ENCODE peak calls at places on chromosome 3, in eight cellular contexts. One of them, this sample, is unnamed.

GRCh38 chr3:119681279-119681678 is 4.1 kb upstream of the COX17 start:
- DNase-seq in H1: no peak
- DNase-seq in psoas muscle: no peak
- DNase-seq in WTC11: no peak
- DNase-seq in heart right ventricle: no peak
- DNase-seq in foreskin fibroblast: peak
- DNase-seq in esophagus squamous epithelium: no peak
- DNase-seq in endothelial cell: no peak
- DNase-seq in this sample: peak

GRCh38 chr3:161310649-161311423 is 60.5 kb downstream of the SPTSSB start:
- DNase-seq in H1: no peak
- DNase-seq in psoas muscle: no peak
- DNase-seq in WTC11: no peak
- DNase-seq in heart right ventricle: no peak
- DNase-seq in foreskin fibroblast: no peak
- DNase-seq in esophagus squamous epithelium: no peak
- DNase-seq in endothelial cell: no peak
- DNase-seq in this sample: no peak

GRCh38 chr3:13314877-13315276 is 105.2 kb downstream of the NUP210 start:
- DNase-seq in H1: no peak
- DNase-seq in psoas muscle: no peak
- DNase-seq in WTC11: no peak
- DNase-seq in heart right ventricle: no peak
- DNase-seq in foreskin fibroblast: no peak
- DNase-seq in esophagus squamous epithelium: no peak
- DNase-seq in endothelial cell: no peak
- DNase-seq in this sample: no peak

GRCh38 chr3:127428344-127429001 is 140.6 kb upstream of the PRR20G start:
- DNase-seq in H1: no peak
- DNase-seq in psoas muscle: no peak
- DNase-seq in WTC11: no peak
- DNase-seq in heart right ventricle: no peak
- DNase-seq in foreskin fibroblast: no peak
- DNase-seq in esophagus squamous epithelium: no peak
- DNase-seq in endothelial cell: no peak
- DNase-seq in this sample: no peak

GRCh38 chr3:13561967-13562366 is 13.0 kb downstream of the FBLN2 start:
- DNase-seq in H1: no peak
- DNase-seq in psoas muscle: peak
- DNase-seq in WTC11: no peak
- DNase-seq in heart right ventricle: no peak
- DNase-seq in foreskin fibroblast: no peak
- DNase-seq in esophagus squamous epithelium: no peak
- DNase-seq in endothelial cell: no peak
- DNase-seq in this sample: no peak

GRCh38 chr3:34005886-34006285 is 207.5 kb downstream of the PDCD6IP start:
- DNase-seq in H1: no peak
- DNase-seq in psoas muscle: no peak
- DNase-seq in WTC11: no peak
- DNase-seq in heart right ventricle: no peak
- DNase-seq in foreskin fibroblast: peak
- DNase-seq in esophagus squamous epithelium: no peak
- DNase-seq in endothelial cell: no peak
- DNase-seq in this sample: peak

GRCh38 chr3:5791558-5791957 is 604.1 kb downstream of the EDEM1 start:
- DNase-seq in H1: no peak
- DNase-seq in psoas muscle: no peak
- DNase-seq in WTC11: no peak
- DNase-seq in heart right ventricle: no peak
- DNase-seq in foreskin fibroblast: no peak
- DNase-seq in esophagus squamous epithelium: no peak
- DNase-seq in endothelial cell: no peak
- DNase-seq in this sample: no peak

GRCh38 chr3:115913069-115913686 is 289.9 kb downstream of the GAP43 start:
- DNase-seq in H1: no peak
- DNase-seq in psoas muscle: no peak
- DNase-seq in WTC11: no peak
- DNase-seq in heart right ventricle: no peak
- DNase-seq in foreskin fibroblast: no peak
- DNase-seq in esophagus squamous epithelium: no peak
- DNase-seq in endothelial cell: no peak
- DNase-seq in this sample: peak

GRCh38 chr3:32249184-32249782 is 10.8 kb downstream of the CMTM8 start:
- DNase-seq in H1: no peak
- DNase-seq in psoas muscle: no peak
- DNase-seq in WTC11: no peak
- DNase-seq in heart right ventricle: no peak
- DNase-seq in foreskin fibroblast: peak
- DNase-seq in esophagus squamous epithelium: no peak
- DNase-seq in endothelial cell: no peak
- DNase-seq in this sample: peak

GRCh38 chr3:70726966-70727365 is 414.5 kb upstream of the MDFIC2 start:
- DNase-seq in H1: no peak
- DNase-seq in psoas muscle: no peak
- DNase-seq in WTC11: no peak
- DNase-seq in heart right ventricle: no peak
- DNase-seq in foreskin fibroblast: peak
- DNase-seq in esophagus squamous epithelium: no peak
- DNase-seq in endothelial cell: no peak
- DNase-seq in this sample: peak

GRCh38 chr3:62582495-62583172 is 209.3 kb upstream of the FEZF2 start:
- DNase-seq in H1: no peak
- DNase-seq in psoas muscle: no peak
- DNase-seq in WTC11: no peak
- DNase-seq in heart right ventricle: no peak
- DNase-seq in foreskin fibroblast: no peak
- DNase-seq in esophagus squamous epithelium: no peak
- DNase-seq in endothelial cell: no peak
- DNase-seq in this sample: no peak

GRCh38 chr3:170614214-170614966 is 28.5 kb upstream of the SLC7A14 start:
- DNase-seq in H1: no peak
- DNase-seq in psoas muscle: no peak
- DNase-seq in WTC11: no peak
- DNase-seq in heart right ventricle: peak
- DNase-seq in foreskin fibroblast: peak
- DNase-seq in esophagus squamous epithelium: no peak
- DNase-seq in endothelial cell: no peak
- DNase-seq in this sample: peak

GRCh38 chr3:24368605-24369004 is 126.0 kb downstream of the THRB start:
- DNase-seq in H1: no peak
- DNase-seq in psoas muscle: no peak
- DNase-seq in WTC11: no peak
- DNase-seq in heart right ventricle: no peak
- DNase-seq in foreskin fibroblast: no peak
- DNase-seq in esophagus squamous epithelium: no peak
- DNase-seq in endothelial cell: no peak
- DNase-seq in this sample: no peak

GRCh38 chr3:156252656-156253055 is 132.3 kb downstream of the KCNAB1 start:
- DNase-seq in H1: no peak
- DNase-seq in psoas muscle: no peak
- DNase-seq in WTC11: no peak
- DNase-seq in heart right ventricle: no peak
- DNase-seq in foreskin fibroblast: no peak
- DNase-seq in esophagus squamous epithelium: no peak
- DNase-seq in endothelial cell: no peak
- DNase-seq in this sample: no peak

DNA sequence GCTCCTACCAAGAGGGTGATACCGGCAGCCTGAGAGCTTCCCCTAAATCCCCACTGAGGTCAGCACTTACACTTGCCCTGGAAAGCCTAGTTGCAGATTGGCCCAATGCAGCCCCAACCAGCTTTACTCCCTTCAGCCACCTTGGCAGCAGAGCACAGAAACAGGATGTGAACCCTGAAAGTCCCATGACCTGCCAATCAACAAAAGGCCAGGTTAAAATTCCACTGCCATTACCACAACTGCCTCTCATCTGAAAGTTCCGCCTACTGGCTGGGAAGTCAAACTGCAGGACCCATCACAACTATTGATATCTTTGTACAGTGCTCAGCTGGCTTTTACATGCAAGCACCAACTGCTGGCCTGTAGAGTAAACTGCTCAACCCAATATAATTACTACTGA is 156.2 kb downstream of the ZMAT3 start:
- DNase-seq in H1: no peak
- DNase-seq in psoas muscle: no peak
- DNase-seq in WTC11: no peak
- DNase-seq in heart right ventricle: no peak
- DNase-seq in foreskin fibroblast: no peak
- DNase-seq in esophagus squamous epithelium: no peak
- DNase-seq in endothelial cell: no peak
- DNase-seq in this sample: no peak
- TF ChIP-seq CTCF in H1: peak
- TF ChIP-seq CTCF in psoas muscle: no peak
- TF ChIP-seq CTCF in WTC11: peak
- TF ChIP-seq CTCF in heart right ventricle: no peak
- TF ChIP-seq CTCF in foreskin fibroblast: no peak
- TF ChIP-seq CTCF in esophagus squamous epithelium: no peak
- TF ChIP-seq CTCF in endothelial cell: no peak
- TF ChIP-seq CTCF in this sample: no peak

DNA sequence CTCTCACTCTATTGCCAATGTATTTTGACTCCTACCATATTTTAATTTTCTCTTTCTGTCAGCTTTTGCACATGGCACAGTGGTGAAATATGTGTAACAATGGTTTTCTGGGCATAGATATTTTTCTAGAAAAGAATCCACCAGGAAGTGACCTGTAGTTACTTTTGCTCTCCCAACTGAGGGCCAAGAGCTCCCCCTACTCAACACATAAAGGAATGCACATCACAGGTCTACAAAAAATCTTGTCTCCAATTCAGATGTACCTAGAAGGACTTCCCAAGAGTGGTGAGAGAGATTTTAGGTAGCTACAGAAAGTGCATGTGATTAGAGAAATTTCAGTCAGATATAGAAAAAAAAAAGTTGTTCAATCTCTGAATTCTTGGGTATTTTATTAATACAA is 15.6 kb downstream of the CPA3 start:
- DNase-seq in H1: no peak
- DNase-seq in psoas muscle: no peak
- DNase-seq in WTC11: peak
- DNase-seq in heart right ventricle: no peak
- DNase-seq in foreskin fibroblast: no peak
- DNase-seq in esophagus squamous epithelium: no peak
- DNase-seq in endothelial cell: peak
- DNase-seq in this sample: no peak
- TF ChIP-seq CTCF in H1: peak
- TF ChIP-seq CTCF in psoas muscle: no peak
- TF ChIP-seq CTCF in WTC11: peak
- TF ChIP-seq CTCF in heart right ventricle: no peak
- TF ChIP-seq CTCF in foreskin fibroblast: no peak
- TF ChIP-seq CTCF in esophagus squamous epithelium: no peak
- TF ChIP-seq CTCF in endothelial cell: no peak
- TF ChIP-seq CTCF in this sample: peak

GRCh38 chr3:175554761-175555160 is 695.6 kb downstream of the NAALADL2 start:
- DNase-seq in H1: no peak
- DNase-seq in psoas muscle: no peak
- DNase-seq in WTC11: no peak
- DNase-seq in heart right ventricle: no peak
- DNase-seq in foreskin fibroblast: no peak
- DNase-seq in esophagus squamous epithelium: no peak
- DNase-seq in endothelial cell: no peak
- DNase-seq in this sample: no peak
- TF ChIP-seq CTCF in H1: no peak
- TF ChIP-seq CTCF in psoas muscle: no peak
- TF ChIP-seq CTCF in WTC11: no peak
- TF ChIP-seq CTCF in heart right ventricle: no peak
- TF ChIP-seq CTCF in foreskin fibroblast: no peak
- TF ChIP-seq CTCF in esophagus squamous epithelium: no peak
- TF ChIP-seq CTCF in endothelial cell: no peak
- TF ChIP-seq CTCF in this sample: no peak

GRCh38 chr3:143601738-143602480 is 246.4 kb downstream of the SLC9A9 start:
- DNase-seq in H1: no peak
- DNase-seq in psoas muscle: peak
- DNase-seq in WTC11: no peak
- DNase-seq in heart right ventricle: peak
- DNase-seq in foreskin fibroblast: peak
- DNase-seq in esophagus squamous epithelium: no peak
- DNase-seq in endothelial cell: no peak
- DNase-seq in this sample: no peak
- TF ChIP-seq CTCF in H1: peak
- TF ChIP-seq CTCF in psoas muscle: no peak
- TF ChIP-seq CTCF in WTC11: no peak
- TF ChIP-seq CTCF in heart right ventricle: no peak
- TF ChIP-seq CTCF in foreskin fibroblast: no peak
- TF ChIP-seq CTCF in esophagus squamous epithelium: no peak
- TF ChIP-seq CTCF in endothelial cell: no peak
- TF ChIP-seq CTCF in this sample: no peak

DNA sequence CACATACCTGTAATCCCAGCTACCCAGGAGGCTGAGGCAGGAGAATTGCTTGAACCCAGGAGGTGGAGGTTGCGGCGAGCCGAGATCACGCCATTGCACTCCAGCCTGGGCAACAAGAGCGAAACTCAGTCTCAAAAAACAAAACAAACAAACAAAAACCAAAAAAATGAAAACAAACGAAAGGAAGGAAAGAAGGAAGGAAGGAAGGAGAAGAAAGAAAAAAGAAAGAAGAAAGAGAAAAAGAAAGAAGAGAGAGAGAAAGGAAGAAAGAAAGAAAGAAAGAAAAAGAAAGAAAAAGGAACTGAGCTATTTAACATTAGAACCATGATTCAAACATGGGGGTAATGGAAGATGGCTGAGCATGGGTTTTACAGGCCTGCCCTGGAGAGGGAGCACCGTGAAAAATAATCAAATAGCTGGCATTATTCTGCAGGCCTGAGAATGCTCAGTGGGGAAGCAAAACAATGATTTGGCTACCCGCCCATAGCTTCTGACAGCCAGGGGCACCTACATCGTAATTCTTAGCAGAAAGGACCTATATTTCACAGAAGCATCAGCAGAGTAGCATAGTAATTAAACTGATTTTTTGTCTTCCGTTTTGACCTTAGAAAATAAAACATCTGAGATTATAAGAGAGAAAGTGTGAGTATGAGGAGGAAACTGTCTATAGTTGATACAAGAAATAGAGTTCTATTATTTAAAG is 37.7 kb downstream of the BFSP2 start:
- DNase-seq in H1: no peak
- DNase-seq in psoas muscle: no peak
- DNase-seq in WTC11: no peak
- DNase-seq in heart right ventricle: no peak
- DNase-seq in foreskin fibroblast: no peak
- DNase-seq in esophagus squamous epithelium: no peak
- DNase-seq in endothelial cell: no peak
- DNase-seq in this sample: peak
- TF ChIP-seq CTCF in H1: no peak
- TF ChIP-seq CTCF in psoas muscle: no peak
- TF ChIP-seq CTCF in WTC11: no peak
- TF ChIP-seq CTCF in heart right ventricle: peak
- TF ChIP-seq CTCF in foreskin fibroblast: peak
- TF ChIP-seq CTCF in esophagus squamous epithelium: no peak
- TF ChIP-seq CTCF in endothelial cell: no peak
- TF ChIP-seq CTCF in this sample: peak